ENCODE peak calls at places on chromosomes 5 and 9, in nine cellular contexts. K, A, R, Y, S, M, L, J and X are unnamed samples.

GRCh38 chr9:79660615-79661014 is 88.8 kb downstream of the TLE4 start:
- DNase-seq in K (no peak), A (no peak), R (no peak), Y (no peak), S (no peak), M (no peak), L (no peak), J (no peak), X (no peak)

GRCh38 chr5:34959323-34959722 is 30.0 kb downstream of the DNAJC21 start:
- DNase-seq in K (no peak), A (no peak), R (no peak), Y (peak), S (peak), M (no peak), L (no peak), J (no peak), X (peak)

GRCh38 chr9:114682846-114683245 is 854 bp upstream of the TEX48 start:
- DNase-seq in K (no peak), A (no peak), R (no peak), Y (no peak), S (no peak), M (no peak), L (no peak), J (no peak), X (no peak)

GRCh38 chr9:112382501-112383364 is 2.8 kb downstream of the HSDL2 start:
- DNase-seq in K (no peak), A (no peak), R (no peak), Y (no peak), S (no peak), M (no peak), L (no peak), J (no peak), X (no peak)

GRCh38 chr5:107485184-107485583 is 185.6 kb downstream of the EFNA5 start:
- DNase-seq in K (no peak), A (no peak), R (no peak), Y (no peak), S (no peak), M (no peak), L (no peak), J (no peak), X (peak)

GRCh38 chr9:19378154-19378553 is 1.9 kb downstream of the RPS6 start:
- DNase-seq in K (no peak), A (no peak), R (no peak), Y (no peak), S (no peak), M (no peak), L (no peak), J (no peak), X (no peak)

GRCh38 chr5:40776658-40776977 is 20.9 kb upstream of the TTC33 start:
- DNase-seq in K (no peak), A (no peak), R (no peak), Y (no peak), S (no peak), M (no peak), L (no peak), J (no peak), X (no peak)

GRCh38 chr5:38466444-38467189 is 89.8 kb downstream of the LIFR start:
- DNase-seq in K (no peak), A (peak), R (no peak), Y (no peak), S (peak), M (peak), L (no peak), J (peak), X (no peak)

GRCh38 chr9:116476002-116476401 is 211.1 kb upstream of the TRIM32 start:
- DNase-seq in K (no peak), A (no peak), R (no peak), Y (no peak), S (no peak), M (no peak), L (no peak), J (no peak), X (no peak)

GRCh38 chr9:34279431-34279830 is 49.6 kb downstream of the KIF24 start:
- DNase-seq in K (no peak), A (no peak), R (no peak), Y (no peak), S (no peak), M (no peak), L (no peak), J (peak), X (no peak)

GRCh38 chr9:92947268-92948031 is at the start of gene FGD3:
- DNase-seq in K (no peak), A (peak), R (no peak), Y (no peak), S (no peak), M (no peak), L (no peak), J (no peak), X (no peak)

GRCh38 chr9:133351908-133352634 is 4.1 kb downstream of the RPL7A start:
- DNase-seq in K (no peak), A (no peak), R (no peak), Y (no peak), S (peak), M (peak), L (no peak), J (no peak), X (no peak)

GRCh38 chr5:75510417-75510835 is 1.0 kb downstream of the CERT1 start:
- DNase-seq in K (no peak), A (no peak), R (no peak), Y (no peak), S (peak), M (no peak), L (no peak), J (no peak), X (no peak)

GRCh38 chr9:91611582-91611981 is 187.9 kb upstream of the NFIL3 start:
- DNase-seq in K (no peak), A (no peak), R (no peak), Y (no peak), S (no peak), M (peak), L (no peak), J (no peak), X (no peak)

GRCh38 chr5:68196876-68197275 is 18.7 kb upstream of the PIK3R1 start:
- DNase-seq in K (no peak), A (peak), R (peak), Y (peak), S (no peak), M (no peak), L (no peak), J (no peak), X (peak)

GRCh38 chr5:33311893-33312292 is 128.9 kb upstream of the TARS1 start:
- DNase-seq in K (no peak), A (no peak), R (no peak), Y (no peak), S (peak), M (peak), L (no peak), J (no peak), X (no peak)

GRCh38 chr5:148937830-148938534 is 111.6 kb downstream of the ADRB2 start:
- DNase-seq in K (no peak), A (no peak), R (no peak), Y (no peak), S (no peak), M (no peak), L (no peak), J (no peak), X (no peak)

GRCh38 chr5:128038641-128039040 is 44.9 kb upstream of the SLC12A2 start:
- DNase-seq in K (no peak), A (no peak), R (no peak), Y (no peak), S (no peak), M (peak), L (no peak), J (no peak), X (no peak)

GRCh38 chr9:125190371-125190801 is 783 bp upstream of the PPP6C start:
- DNase-seq in K (no peak), A (no peak), R (no peak), Y (no peak), S (no peak), M (no peak), L (peak), J (no peak), X (no peak)

GRCh38 chr9:114285166-114285867 is 37.6 kb upstream of the ORM1 start:
- DNase-seq in K (no peak), A (peak), R (no peak), Y (no peak), S (peak), M (peak), L (peak), J (peak), X (no peak)

GRCh38 chr9:88087906-88088305 is 50.4 kb downstream of the SPATA31C2 start:
- DNase-seq in K (no peak), A (no peak), R (no peak), Y (no peak), S (no peak), M (no peak), L (no peak), J (no peak), X (no peak)

GRCh38 chr5:97422678-97423077 is 239.6 kb upstream of the RIOK2 start:
- DNase-seq in K (no peak), A (no peak), R (no peak), Y (no peak), S (no peak), M (no peak), L (no peak), J (no peak), X (no peak)

GRCh38 chr5:53130206-53130605 is 20.6 kb upstream of the MOCS2 start:
- DNase-seq in K (no peak), A (no peak), R (no peak), Y (no peak), S (no peak), M (no peak), L (no peak), J (no peak), X (no peak)

GRCh38 chr5:156824800-156825199 is 25.3 kb upstream of the PPP1R2B start:
- DNase-seq in K (peak), A (no peak), R (no peak), Y (no peak), S (no peak), M (peak), L (no peak), J (no peak), X (no peak)

GRCh38 chr9:138120511-138121437 is 243.2 kb downstream of the CACNA1B start:
- DNase-seq in K (no peak), A (no peak), R (no peak), Y (no peak), S (no peak), M (no peak), L (no peak), J (no peak), X (no peak)

GRCh38 chr9:120538339-120538738 is 41.6 kb downstream of the CDK5RAP2 start:
- DNase-seq in K (no peak), A (peak), R (no peak), Y (no peak), S (no peak), M (peak), L (no peak), J (no peak), X (no peak)

GRCh38 chr5:10467281-10468198 is 25.9 kb downstream of the ROPN1L start:
- DNase-seq in K (no peak), A (no peak), R (no peak), Y (no peak), S (peak), M (no peak), L (peak), J (no peak), X (no peak)

GRCh38 chr9:131915181-131915580 is 164.5 kb downstream of the MED27 start:
- DNase-seq in K (no peak), A (no peak), R (no peak), Y (no peak), S (no peak), M (no peak), L (no peak), J (no peak), X (no peak)

GRCh38 chr5:149018909-149019443 is 43.9 kb downstream of the SH3TC2 start:
- DNase-seq in K (no peak), A (no peak), R (no peak), Y (no peak), S (no peak), M (no peak), L (no peak), J (no peak), X (no peak)

GRCh38 chr9:88173378-88173999 is 35.2 kb upstream of the SPATA31C2 start:
- DNase-seq in K (no peak), A (peak), R (no peak), Y (no peak), S (peak), M (peak), L (no peak), J (no peak), X (no peak)

GRCh38 chr9:119365291-119366027 is 3.8 kb downstream of the BRINP1 start:
- DNase-seq in K (peak), A (no peak), R (no peak), Y (no peak), S (peak), M (peak), L (no peak), J (no peak), X (no peak)

GRCh38 chr9:101383361-101383760 is 1.4 kb downstream of the BAAT start:
- DNase-seq in K (no peak), A (no peak), R (no peak), Y (no peak), S (no peak), M (no peak), L (no peak), J (no peak), X (no peak)

GRCh38 chr9:100515578-100516494 is 42.9 kb downstream of the TMEFF1 start:
- DNase-seq in K (no peak), A (no peak), R (no peak), Y (no peak), S (no peak), M (peak), L (no peak), J (no peak), X (no peak)

GRCh38 chr9:137114220-137114612 is 317 bp downstream of the DPP7 start:
- DNase-seq in K (no peak), A (no peak), R (no peak), Y (no peak), S (no peak), M (no peak), L (no peak), J (no peak), X (no peak)

GRCh38 chr9:16367605-16368424 is 502.7 kb downstream of the BNC2 start:
- DNase-seq in K (no peak), A (no peak), R (no peak), Y (no peak), S (peak), M (no peak), L (no peak), J (no peak), X (no peak)

GRCh38 chr9:14296462-14296861 is 17.5 kb downstream of the NFIB start:
- DNase-seq in K (no peak), A (peak), R (no peak), Y (no peak), S (no peak), M (no peak), L (no peak), J (no peak), X (no peak)

GRCh38 chr5:16540421-16540820 is 74.8 kb upstream of the ZNF622 start:
- DNase-seq in K (no peak), A (no peak), R (no peak), Y (no peak), S (peak), M (no peak), L (no peak), J (no peak), X (no peak)

GRCh38 chr5:16536246-16536645 is 70.6 kb upstream of the ZNF622 start:
- DNase-seq in K (no peak), A (no peak), R (no peak), Y (no peak), S (peak), M (peak), L (no peak), J (no peak), X (no peak)

GRCh38 chr5:16538001-16538400 is 72.4 kb upstream of the ZNF622 start:
- DNase-seq in K (no peak), A (no peak), R (no peak), Y (no peak), S (no peak), M (no peak), L (no peak), J (no peak), X (no peak)

GRCh38 chr5:16536818-16537217 is 71.2 kb upstream of the ZNF622 start:
- DNase-seq in K (no peak), A (no peak), R (no peak), Y (no peak), S (no peak), M (no peak), L (no peak), J (no peak), X (no peak)

DNA sequence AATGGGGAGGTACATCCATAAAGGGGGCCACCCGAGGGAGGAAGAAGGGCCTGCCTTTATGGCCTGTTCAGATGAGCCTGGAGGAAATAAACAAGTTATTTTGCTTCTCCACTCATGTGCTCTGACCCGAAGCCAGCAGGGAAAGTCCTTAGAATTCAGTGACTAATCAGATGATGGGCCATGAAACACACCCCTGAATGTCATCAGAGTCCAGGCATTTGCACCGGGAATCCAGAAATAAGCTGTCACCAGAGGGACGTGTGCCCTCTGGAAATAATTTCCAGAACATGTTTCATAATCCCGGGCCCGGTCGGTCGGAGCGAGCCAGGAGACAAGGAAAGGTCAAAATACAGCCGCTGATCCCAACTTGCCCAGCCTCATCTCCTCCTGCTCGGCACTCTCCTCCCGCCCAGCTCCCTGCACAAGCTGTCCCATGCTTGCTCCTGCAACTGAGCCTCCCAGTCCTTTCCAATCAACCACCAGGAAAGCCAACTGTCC is 73.6 kb upstream of the ZNF622 start:
- DNase-seq in K (no peak), A (peak), R (no peak), Y (no peak), S (peak), M (peak), L (no peak), J (peak), X (no peak)
- TF ChIP-seq POLR2A in K (no peak), A (peak), R (no peak), Y (no peak), S (no peak), M (no peak), L (no peak), J (no peak), X (no peak)

DNA sequence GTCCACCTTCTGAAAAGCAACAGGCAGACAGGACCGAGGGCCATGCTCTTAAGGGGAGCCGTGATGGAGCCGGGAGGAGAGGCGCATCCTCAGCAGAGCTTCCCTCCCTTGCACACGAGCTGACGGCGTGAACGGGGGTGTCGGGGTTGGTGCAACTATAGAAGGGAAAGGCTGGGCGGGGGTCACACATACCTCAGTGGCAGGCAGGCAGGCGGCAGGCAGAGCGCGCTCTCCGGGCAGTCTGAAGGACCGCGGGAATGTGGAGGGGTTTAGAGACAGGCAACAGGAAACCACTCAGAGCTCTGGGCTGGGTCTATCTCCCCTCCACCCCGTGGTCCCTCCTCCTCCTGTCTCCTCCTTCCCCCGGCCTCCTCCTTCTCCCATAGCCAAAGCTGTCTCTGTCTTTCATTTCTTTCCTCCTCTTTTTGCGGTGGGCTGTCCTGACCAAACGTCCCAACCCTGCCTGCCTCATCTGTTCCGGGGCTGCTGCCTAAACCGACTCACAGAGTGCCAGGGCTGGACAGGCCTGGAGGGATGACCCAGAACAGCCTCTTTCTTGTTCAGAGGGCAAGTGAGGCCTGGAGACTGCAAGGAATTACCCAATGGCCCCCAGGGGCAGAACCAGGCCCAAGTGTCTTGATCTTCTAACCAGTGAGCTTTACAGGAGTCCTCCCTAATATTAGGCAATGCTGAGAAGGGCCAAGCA is at the start of gene SPARC:
- DNase-seq in K (peak), A (peak), R (peak), Y (no peak), S (peak), M (no peak), L (no peak), J (peak), X (no peak)
- TF ChIP-seq POLR2A in K (peak), A (peak), R (peak), Y (peak), S (peak), M (no peak), L (peak), J (peak), X (peak)

GRCh38 chr5:136056771-136057335 is 28.1 kb downstream of the TGFBI start:
- DNase-seq in K (no peak), A (no peak), R (no peak), Y (no peak), S (no peak), M (no peak), L (peak), J (no peak), X (no peak)
- TF ChIP-seq POLR2A in K (no peak), A (no peak), R (no peak), Y (no peak), S (no peak), M (no peak), L (no peak), J (no peak), X (no peak)

GRCh38 chr9:37079370-37080164 is 40.8 kb upstream of the ZCCHC7 start:
- DNase-seq in K (peak), A (peak), R (peak), Y (peak), S (peak), M (peak), L (peak), J (peak), X (peak)
- TF ChIP-seq POLR2A in K (peak), A (peak), R (peak), Y (peak), S (peak), M (peak), L (peak), J (peak), X (peak)

DNA sequence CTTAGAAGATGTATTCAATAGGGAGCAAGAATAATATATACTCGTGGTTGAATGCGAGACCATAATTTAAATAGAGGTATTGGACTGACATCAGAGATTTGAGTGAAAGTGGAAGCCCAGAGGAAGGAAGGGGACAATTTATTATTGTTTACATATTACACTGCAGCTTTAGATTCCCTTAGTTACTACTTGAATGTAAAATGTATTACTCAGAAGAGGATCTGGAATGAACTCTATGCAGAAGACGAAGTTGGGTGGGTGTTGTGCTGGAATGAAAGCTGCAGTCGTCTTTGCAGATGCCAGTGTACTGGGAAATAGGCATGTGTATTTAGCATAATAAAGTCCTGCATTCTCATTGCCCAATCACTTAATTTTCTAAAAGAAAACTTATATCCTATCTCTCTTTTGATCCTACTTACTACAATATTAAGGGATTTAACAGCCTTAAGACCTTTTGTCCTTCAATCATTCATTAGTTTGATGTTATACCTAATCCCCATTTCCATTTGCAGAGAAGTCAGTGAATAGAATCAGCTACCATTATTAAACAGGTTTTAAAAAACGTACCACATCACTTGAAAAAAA is 570.7 kb upstream of the WWC1 start:
- DNase-seq in K (no peak), A (no peak), R (no peak), Y (no peak), S (no peak), M (no peak), L (no peak), J (no peak), X (no peak)
- TF ChIP-seq POLR2A in K (no peak), A (no peak), R (no peak), Y (no peak), S (no peak), M (no peak), L (no peak), J (no peak), X (no peak)